ENCODE peak calls at places on chromosomes 16 and 17, in nine cellular contexts. H is breast epithelium, K is heart left ventricle, J is gastrocnemius medialis, E is endothelial cell of umbilical vein, U is ovary, A is tibial nerve, B is Peyer's patch, T is body of pancreas. N is an unnamed sample.

GRCh38 chr16:69703638-69704037 is 22.7 kb downstream of the NQO1 start:
- DNase-seq in J (no peak), H (no peak), T (no peak), K (no peak), U (no peak), A (no peak), E (peak; percentile 18), B (no peak), N (no peak)

GRCh38 chr17:59840329-59840907 is 52.3 kb downstream of the TUBD1 start:
- DNase-seq in U (no peak), H (no peak), J (no peak), A (no peak), T (peak; percentile 16), K (no peak), B (no peak), E (peak; percentile 40), N (no peak)

GRCh38 chr17:10286324-10286723 is 86.5 kb downstream of the MYH13 start:
- DNase-seq in A (no peak), J (no peak), E (no peak), H (no peak), K (no peak), B (no peak), U (no peak), T (no peak), N (no peak)

GRCh38 chr16:21574372-21574771 is 25.0 kb upstream of the METTL9 start:
- DNase-seq in B (no peak), E (no peak), J (no peak), K (no peak), A (no peak), H (peak; percentile 43), U (no peak), T (no peak), N (no peak)

GRCh38 chr17:20085283-20085875 is 76.2 kb downstream of the SPECC1 start:
- DNase-seq in U (no peak), B (no peak), E (no peak), A (no peak), T (no peak), H (no peak), J (no peak), K (no peak), N (no peak)

GRCh38 chr17:17886253-17886652 is 49.5 kb upstream of the SREBF1 start:
- DNase-seq in J (no peak), U (no peak), E (no peak), B (peak; percentile 70), K (peak; percentile 61), A (no peak), H (no peak), T (no peak), N (no peak)

GRCh38 chr17:35372846-35373531 is 432 bp downstream of the SLFN11 start:
- DNase-seq in U (peak; percentile 28), E (peak; percentile 28), H (no peak), T (peak; percentile 23), J (no peak), A (no peak), B (no peak), K (no peak), N (no peak)

GRCh38 chr17:57448288-57449283 is 192.3 kb downstream of the MSI2 start:
- DNase-seq in A (no peak), H (no peak), T (no peak), U (no peak), K (no peak), J (no peak), B (no peak), E (no peak), N (no peak)

GRCh38 chr17:82720204-82720603 is 3.7 kb downstream of the FN3KRP start:
- DNase-seq in E (no peak), U (no peak), H (no peak), A (no peak), J (no peak), B (peak; percentile 39), K (no peak), T (no peak), N (no peak)

GRCh38 chr16:58012481-58012880 is 11.3 kb downstream of the USB1 start:
- DNase-seq in H (no peak), K (no peak), T (no peak), A (no peak), J (no peak), B (peak; percentile 21), E (no peak), U (no peak), N (no peak)

GRCh38 chr16:86345521-86345920 is 164.8 kb upstream of the FOXF1 start:
- DNase-seq in E (no peak), A (no peak), U (no peak), J (no peak), H (no peak), B (no peak), K (no peak), T (no peak), N (no peak)

GRCh38 chr16:8026450-8026849 is 563.9 kb downstream of the TMEM114 start:
- DNase-seq in B (no peak), U (no peak), E (no peak), K (no peak), J (no peak), A (no peak), T (no peak), H (no peak), N (no peak)

GRCh38 chr17:50222922-50223321 is 21.5 kb upstream of the COL1A1 start:
- DNase-seq in H (no peak), E (no peak), K (no peak), J (no peak), B (no peak), U (no peak), A (no peak), T (no peak), N (no peak)

GRCh38 chr17:65774787-65775186 is 213.3 kb upstream of the AXIN2 start:
- DNase-seq in J (no peak), E (peak; percentile 72), A (no peak), T (no peak), U (no peak), H (no peak), B (no peak), K (no peak), N (no peak)
- TF ChIP-seq POLR2A in J (no peak), E (no peak), A (no peak), T (no peak), U (no peak), H (no peak), B (no peak), K (no peak), N (no peak)

GRCh38 chr17:44198721-44199552 is 747 bp downstream of the ATXN7L3 start:
- DNase-seq in U (peak; percentile 61), E (peak; percentile 52), K (peak; percentile 76), A (no peak), B (peak; percentile 87), T (peak; percentile 64), J (peak; percentile 38), H (peak; percentile 64), N (no peak)

GRCh38 chr17:44199553-44200477 is at the start of gene ATXN7L3:
- DNase-seq in B (peak; percentile 100), J (peak; percentile 99), A (peak; percentile 99), E (peak; percentile 98), K (peak; percentile 100), H (peak; percentile 100), U (peak; percentile 99), T (peak; percentile 100), N (peak; percentile 96)

GRCh38 chr17:44197107-44197506 is 2.6 kb downstream of the ATXN7L3 start:
- DNase-seq in T (no peak), U (no peak), E (no peak), H (no peak), A (no peak), K (no peak), J (no peak), B (no peak), N (no peak)

GRCh38 chr17:44200478-44201155 is 933 bp upstream of the ATXN7L3 start:
- DNase-seq in J (no peak), E (peak; percentile 35), K (no peak), U (no peak), A (no peak), B (no peak), H (peak; percentile 53), T (no peak), N (no peak)

DNA sequence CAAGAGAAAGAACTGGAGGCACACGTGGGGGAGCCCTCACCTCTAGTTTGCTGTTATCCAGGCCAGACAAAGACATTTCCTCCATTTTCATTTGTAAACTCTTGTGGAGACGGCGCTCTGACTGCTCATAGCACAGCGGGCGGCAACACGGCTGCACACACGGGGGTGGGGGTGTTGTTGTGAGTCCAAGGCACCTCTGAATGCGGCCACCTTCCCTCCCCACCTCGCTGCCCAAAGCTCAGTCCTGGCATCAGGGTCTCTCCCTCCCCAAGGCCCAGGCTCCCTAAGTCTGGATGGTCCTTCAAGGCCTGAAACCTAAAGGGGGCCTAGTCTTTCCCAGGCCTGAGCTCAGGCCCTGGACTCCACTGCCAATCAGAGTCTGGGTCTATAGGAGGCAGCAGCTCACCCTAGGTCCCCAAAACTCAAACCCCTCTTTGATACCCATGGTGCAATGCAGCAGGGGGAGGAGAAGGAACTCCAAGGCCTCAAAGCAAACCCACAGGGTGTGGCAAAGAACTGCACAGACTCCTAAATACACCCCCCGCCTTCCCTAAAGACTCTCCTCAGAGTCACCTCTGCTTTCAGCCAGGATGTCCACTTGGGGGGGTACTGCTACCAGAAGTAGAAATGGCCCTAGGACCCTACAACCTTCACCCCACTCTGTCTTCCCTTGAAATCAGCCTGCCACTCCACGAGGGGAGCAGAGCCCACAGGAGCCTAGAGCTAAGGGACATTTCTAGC is 1.5 kb downstream of the ATXN7L3 start:
- DNase-seq in E (peak; percentile 30), B (no peak), K (no peak), J (no peak), H (no peak), T (no peak), A (no peak), U (no peak), N (no peak)
- TF ChIP-seq POLR2A in E (no peak), B (no peak), K (no peak), J (no peak), H (no peak), T (peak; percentile 38), A (peak; percentile 38), U (no peak), N (peak; percentile 10)

DNA sequence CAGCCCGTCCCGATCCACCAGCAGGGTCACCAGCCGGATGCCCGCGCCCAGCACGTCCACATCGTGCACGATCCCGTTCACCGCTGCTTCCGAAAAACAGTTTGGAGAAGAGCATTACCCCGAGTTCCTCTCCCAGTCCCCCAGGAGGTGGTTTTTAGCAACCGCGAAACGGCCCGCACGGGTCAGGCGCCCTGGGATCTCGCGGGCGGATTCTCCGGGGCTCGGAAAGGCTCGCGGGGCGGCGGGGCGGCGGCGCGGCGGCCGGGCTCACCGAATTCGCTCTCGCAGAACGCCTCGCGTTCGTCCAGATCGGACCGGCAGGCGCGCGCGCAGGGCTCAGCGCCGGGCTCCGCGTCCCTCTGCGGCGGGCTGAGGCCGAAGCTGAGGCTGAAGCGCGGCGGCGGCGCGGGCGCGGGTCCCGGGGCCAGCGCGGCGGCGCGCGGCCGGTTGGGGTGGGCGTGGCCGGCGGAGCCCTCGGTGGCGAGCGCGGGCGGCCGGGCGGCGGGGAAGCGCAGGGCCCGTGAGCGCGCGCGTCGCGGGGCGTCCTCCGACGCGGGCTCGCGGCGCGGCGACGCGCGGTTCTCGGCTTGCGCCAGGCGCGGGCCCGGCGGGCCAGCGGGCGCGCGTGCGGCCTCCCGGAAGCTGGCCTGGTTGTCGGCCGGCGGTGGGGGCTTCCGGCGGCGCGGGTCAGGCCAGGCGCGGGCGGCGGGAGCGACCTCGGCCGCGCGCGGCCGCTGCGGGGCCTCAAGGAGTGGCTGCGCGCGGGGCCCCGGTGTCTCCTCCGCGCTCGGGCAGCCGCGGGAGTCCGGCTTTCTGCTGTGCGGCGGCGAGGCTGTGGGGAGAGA is 2.9 kb downstream of the C17orf58 start:
- DNase-seq in K (peak; percentile 91), E (peak; percentile 74), H (peak; percentile 76), T (peak; percentile 84), J (peak; percentile 66), U (peak; percentile 80), A (peak; percentile 68), B (peak; percentile 89), N (peak; percentile 81)
- TF ChIP-seq POLR2A in K (no peak), E (no peak), H (no peak), T (peak; percentile 75), J (peak; percentile 67), U (peak; percentile 52), A (peak; percentile 67), B (peak; percentile 47), N (peak; percentile 58)

GRCh38 chr17:41968676-41969075 is 2.1 kb downstream of the CNP start:
- DNase-seq in T (no peak), J (no peak), K (no peak), H (no peak), A (no peak), E (no peak), B (no peak), U (no peak), N (no peak)
- TF ChIP-seq POLR2A in T (no peak), J (no peak), K (no peak), H (no peak), A (no peak), E (no peak), B (no peak), U (no peak), N (no peak)

N was measured in H54.